ENCODE peak calls at places on chromosome 18, in ten cellular contexts. T is PC-9, X is HCT116, O is K562, N is iPS DF 6.9, Q is GM06990, U is dorsolateral prefrontal cortex, J is foreskin fibroblast, E is right lobe of liver, M is PC-3. G is an unnamed sample.

GRCh38 chr18:75293591-75293990 is 83.0 kb downstream of the TSHZ1 start:
- DNase-seq in T (no peak), X (no peak), M (no peak), U (no peak), E (no peak), N (no peak), J (peak), Q (no peak), O (peak), G (no peak)

GRCh38 chr18:80107396-80107795 is 1.7 kb upstream of the ADNP2 start:
- DNase-seq in E (no peak), N (no peak), U (no peak), O (no peak), M (no peak), X (no peak), Q (no peak), J (no peak), T (no peak), G (no peak)

GRCh38 chr18:35519148-35519899 is 21.6 kb upstream of the INO80C start:
- DNase-seq in X (no peak), O (no peak), U (no peak), Q (no peak), J (no peak), E (no peak), M (no peak), N (no peak), T (no peak), G (no peak)

GRCh38 chr18:45828917-45829811 is 3.7 kb downstream of the SIGLEC15 start:
- DNase-seq in U (no peak), N (no peak), J (no peak), T (peak), E (no peak), X (no peak), M (no peak), O (peak), Q (no peak), G (no peak)

GRCh38 chr18:23386317-23386716 is 66.8 kb upstream of the RIOK3 start:
- DNase-seq in O (no peak), J (no peak), N (no peak), M (peak), U (no peak), T (peak), X (no peak), E (no peak), Q (no peak), G (no peak)

GRCh38 chr18:62721837-62722795 is 6.8 kb downstream of the PHLPP1 start:
- DNase-seq in U (no peak), N (no peak), O (no peak), Q (no peak), E (no peak), J (no peak), T (no peak), M (no peak), X (no peak), G (no peak)

GRCh38 chr18:25109484-25109883 is 242.5 kb downstream of the ZNF521 start:
- DNase-seq in M (no peak), E (no peak), N (no peak), T (no peak), U (no peak), O (no peak), Q (no peak), J (peak), X (no peak), G (no peak)

GRCh38 chr18:36085195-36085594 is 17.8 kb upstream of the RPRD1A start:
- DNase-seq in J (no peak), T (no peak), E (no peak), X (no peak), M (no peak), U (no peak), Q (no peak), O (no peak), N (no peak), G (no peak)

GRCh38 chr18:11998182-11998581 is 16.9 kb downstream of the IMPA2 start:
- DNase-seq in E (no peak), Q (no peak), U (no peak), N (no peak), M (no peak), T (no peak), X (no peak), J (peak), O (no peak), G (no peak)

GRCh38 chr18:58584219-58585127 is 44.4 kb downstream of the ALPK2 start:
- DNase-seq in T (peak), O (no peak), N (peak), E (no peak), M (peak), X (no peak), U (no peak), J (peak), Q (no peak), G (no peak)

GRCh38 chr18:58580623-58581022 is 48.3 kb downstream of the ALPK2 start:
- DNase-seq in E (no peak), O (no peak), U (no peak), T (no peak), M (no peak), N (peak), J (peak), X (no peak), Q (no peak), G (no peak)

GRCh38 chr18:58581265-58581664 is 47.6 kb downstream of the ALPK2 start:
- DNase-seq in U (no peak), N (no peak), X (peak), J (peak), T (peak), Q (no peak), E (no peak), O (no peak), M (peak), G (no peak)

GRCh38 chr18:58586269-58586668 is 42.6 kb downstream of the ALPK2 start:
- DNase-seq in E (no peak), U (no peak), J (no peak), Q (no peak), X (no peak), O (no peak), N (no peak), T (no peak), M (no peak), G (no peak)

GRCh38 chr18:58583569-58583968 is 45.3 kb downstream of the ALPK2 start:
- DNase-seq in T (no peak), N (no peak), X (no peak), Q (no peak), O (no peak), U (no peak), J (no peak), M (no peak), E (no peak), G (no peak)
- H3K4me3 ChIP-seq in T (no peak), N (no peak), X (no peak), Q (no peak), O (no peak), U (no peak), J (no peak), M (no peak), E (no peak), G (no peak)

DNA sequence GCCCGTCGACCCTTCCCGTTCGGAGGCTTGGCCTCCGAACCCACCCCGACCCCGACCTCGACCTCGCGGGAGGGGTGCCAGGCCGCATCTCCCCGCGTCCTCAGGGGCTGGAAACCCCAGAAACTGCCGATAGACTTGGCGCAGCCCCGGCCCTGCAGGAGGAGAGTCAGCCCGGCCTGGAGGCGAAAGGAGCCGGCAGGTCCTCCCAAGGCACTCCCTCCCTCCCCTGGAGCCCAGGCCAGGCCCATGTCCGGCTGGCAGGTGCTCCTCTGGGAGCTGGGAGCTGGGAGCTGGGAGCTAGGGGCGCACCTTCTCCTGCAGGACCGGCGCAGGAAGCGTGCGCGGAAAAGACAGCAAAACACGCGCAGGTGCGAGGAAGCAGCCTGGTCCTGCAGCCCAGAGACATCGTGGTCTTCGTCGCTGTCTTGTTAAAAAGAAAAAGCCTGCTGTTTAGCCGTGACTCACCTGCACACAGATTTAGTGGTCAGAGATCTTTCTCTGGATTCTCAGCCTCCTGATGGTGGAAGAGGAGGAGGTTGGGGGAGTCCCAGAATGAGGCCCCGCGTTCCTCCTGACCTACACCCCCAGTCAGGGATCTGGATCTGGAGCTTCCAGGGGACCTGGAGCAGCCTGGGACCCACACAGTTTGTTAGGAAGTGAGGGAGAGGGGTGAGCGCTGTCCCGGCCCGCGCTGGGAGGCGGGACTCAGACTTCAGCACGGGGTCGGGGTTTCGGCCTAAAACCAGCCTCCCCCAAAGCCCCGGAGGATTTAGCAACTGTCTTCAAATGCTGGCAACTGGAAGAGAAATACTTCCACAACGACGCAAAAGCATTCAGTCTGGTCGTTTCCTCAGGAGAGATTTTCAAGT is 702 bp upstream of the MBP start:
- DNase-seq in U (peak), X (no peak), O (no peak), J (no peak), E (no peak), N (no peak), M (peak), Q (no peak), T (no peak), G (no peak)
- H3K4me3 ChIP-seq in U (peak), X (peak), O (no peak), J (no peak), E (peak), N (peak), M (peak), Q (peak), T (peak), G (peak)

DNA sequence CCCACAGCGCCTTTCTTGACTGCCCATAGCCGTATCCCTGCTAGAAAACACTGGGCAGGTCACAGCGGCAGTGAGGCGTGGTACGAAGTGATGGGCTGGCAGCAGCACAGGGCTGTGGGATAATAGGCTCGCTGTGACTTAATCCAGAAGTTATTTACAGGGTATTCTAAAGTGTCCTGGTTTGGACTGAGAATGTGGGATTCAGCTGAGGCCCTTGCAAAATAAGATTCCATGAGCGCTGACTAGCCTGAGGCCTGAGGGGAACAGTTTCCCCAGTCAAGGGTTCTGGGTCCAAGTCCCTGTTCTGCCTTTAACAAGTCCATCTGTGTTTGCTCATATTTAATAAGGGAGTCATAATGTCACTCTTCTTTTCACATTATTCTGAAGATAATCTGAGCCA is 34.6 kb downstream of the SETBP1 start:
- DNase-seq in E (no peak), U (no peak), N (no peak), O (no peak), Q (no peak), M (peak), T (no peak), X (no peak), J (peak), G (no peak)
- H3K4me3 ChIP-seq in E (no peak), U (no peak), N (no peak), O (no peak), Q (no peak), M (no peak), T (no peak), X (no peak), J (peak), G (no peak)

GRCh38 chr18:9823805-9824473 is 61.8 kb upstream of the TXNDC2 start:
- DNase-seq in U (no peak), Q (no peak), J (peak), M (no peak), T (no peak), O (peak), N (no peak), X (no peak), E (no peak), G (no peak)

GRCh38 chr18:9824862-9825479 is 60.8 kb upstream of the TXNDC2 start:
- DNase-seq in X (no peak), E (no peak), O (no peak), U (no peak), T (no peak), J (no peak), Q (no peak), M (no peak), N (no peak), G (no peak)

GRCh38 chr18:9824474-9824832 is 61.3 kb upstream of the TXNDC2 start:
- DNase-seq in E (no peak), T (no peak), X (no peak), Q (no peak), N (no peak), M (no peak), J (peak), O (no peak), U (no peak), G (no peak)

GRCh38 chr18:9826666-9827065 is 59.1 kb upstream of the TXNDC2 start:
- DNase-seq in E (no peak), N (no peak), T (no peak), J (no peak), O (no peak), X (no peak), M (no peak), U (no peak), Q (no peak), G (no peak)

DNA sequence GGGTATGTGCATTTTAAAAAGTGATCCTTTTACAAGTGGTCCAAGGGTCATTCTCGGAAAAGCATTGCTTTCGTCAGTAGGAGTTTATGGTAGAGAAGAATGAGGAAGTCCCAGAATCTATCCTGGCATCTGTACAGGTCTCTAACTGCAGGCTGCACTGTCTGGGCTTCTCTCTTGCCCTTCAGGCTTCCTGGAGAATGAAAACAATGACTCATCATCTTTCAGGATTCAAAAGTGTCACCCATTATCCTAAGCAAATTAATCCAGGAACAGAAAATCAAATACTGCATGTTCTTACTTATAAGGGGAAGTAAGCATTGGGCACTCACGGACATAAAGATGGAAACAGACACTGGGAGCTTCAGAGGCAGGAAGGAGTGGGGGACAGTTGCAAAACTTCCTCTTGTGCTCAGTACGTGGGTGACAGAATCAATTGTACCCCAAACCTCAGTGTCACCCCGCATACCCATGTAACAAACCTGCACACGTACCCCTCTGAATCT is 60.2 kb upstream of the TXNDC2 start:
- DNase-seq in U (no peak), X (peak), Q (no peak), O (peak), N (no peak), J (peak), E (no peak), T (peak), M (peak), G (peak)
- H3K4me3 ChIP-seq in U (no peak), X (no peak), Q (no peak), O (no peak), N (no peak), J (no peak), E (no peak), T (no peak), M (peak), G (no peak)

GRCh38 chr18:76452357-76452756 is 42.7 kb downstream of the ZNF516 start:
- DNase-seq in T (no peak), J (peak), M (no peak), N (no peak), X (no peak), U (no peak), E (no peak), O (no peak), Q (no peak), G (no peak)
- H3K4me3 ChIP-seq in T (no peak), J (peak), M (no peak), N (no peak), X (no peak), U (peak), E (no peak), O (no peak), Q (no peak), G (no peak)

DNA sequence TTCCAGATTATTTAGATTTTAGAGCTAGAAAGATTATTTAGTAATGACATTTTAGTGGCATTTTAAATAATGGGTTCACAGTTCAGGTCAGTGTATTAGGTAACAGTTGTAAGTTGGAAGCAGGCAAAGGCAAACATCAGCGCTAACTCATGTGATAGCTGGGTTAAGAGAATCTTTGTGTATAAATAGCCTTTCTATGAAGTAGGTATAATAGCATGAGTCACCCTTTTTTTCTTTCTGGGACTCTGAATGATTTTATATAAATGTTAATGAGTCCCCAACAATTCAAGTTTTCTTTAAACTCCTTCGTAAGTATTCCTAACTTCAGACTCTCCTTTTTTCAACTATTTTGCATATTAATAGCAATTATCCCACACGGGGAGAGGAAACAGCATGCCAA is 384.3 kb downstream of the PIK3C3 start:
- DNase-seq in Q (no peak), E (no peak), U (no peak), N (no peak), X (no peak), J (no peak), T (no peak), O (no peak), M (no peak), G (no peak)
- H3K4me3 ChIP-seq in Q (no peak), E (no peak), U (no peak), N (no peak), X (no peak), J (no peak), T (no peak), O (no peak), M (no peak), G (no peak)

GRCh38 chr18:76351961-76352581 is 143.0 kb downstream of the ZNF516 start:
- DNase-seq in X (no peak), J (peak), M (peak), Q (no peak), U (no peak), E (no peak), O (no peak), T (no peak), N (no peak), G (no peak)

GRCh38 chr18:76353046-76353445 is 142.0 kb downstream of the ZNF516 start:
- DNase-seq in N (no peak), X (no peak), E (no peak), J (no peak), U (no peak), Q (no peak), M (no peak), O (no peak), T (no peak), G (no peak)

GRCh38 chr18:76356666-76357065 is 138.4 kb downstream of the ZNF516 start:
- DNase-seq in U (no peak), N (no peak), O (no peak), J (no peak), T (no peak), E (no peak), X (no peak), M (no peak), Q (no peak), G (no peak)

GRCh38 chr18:76353500-76353899 is 141.5 kb downstream of the ZNF516 start:
- DNase-seq in T (no peak), J (no peak), O (no peak), M (no peak), U (no peak), X (no peak), Q (no peak), E (no peak), N (no peak), G (no peak)

DNA sequence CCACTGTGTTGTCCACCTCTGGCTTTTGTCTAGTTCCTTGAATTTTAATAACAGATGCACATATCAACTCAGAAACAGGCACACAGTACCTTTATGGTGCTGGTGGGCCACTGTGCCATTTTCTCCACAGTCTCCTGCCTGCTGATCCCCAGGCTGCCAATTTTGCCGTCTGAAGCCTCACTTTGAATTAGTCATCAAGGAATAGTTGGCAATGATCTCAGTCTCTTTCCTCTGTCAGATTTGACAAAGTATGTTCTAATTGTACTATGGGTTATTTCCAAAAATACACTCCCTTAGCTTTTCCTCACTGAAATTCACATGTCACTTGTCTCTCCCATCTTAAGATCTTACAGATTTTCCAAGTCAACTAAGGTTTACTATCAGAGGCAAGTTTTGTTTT is 140.7 kb downstream of the ZNF516 start:
- DNase-seq in X (no peak), M (peak), U (no peak), Q (no peak), O (no peak), T (no peak), E (no peak), N (no peak), J (peak), G (no peak)
- H3K4me3 ChIP-seq in X (no peak), M (no peak), U (no peak), Q (no peak), O (no peak), T (no peak), E (no peak), N (no peak), J (no peak), G (no peak)

DNA sequence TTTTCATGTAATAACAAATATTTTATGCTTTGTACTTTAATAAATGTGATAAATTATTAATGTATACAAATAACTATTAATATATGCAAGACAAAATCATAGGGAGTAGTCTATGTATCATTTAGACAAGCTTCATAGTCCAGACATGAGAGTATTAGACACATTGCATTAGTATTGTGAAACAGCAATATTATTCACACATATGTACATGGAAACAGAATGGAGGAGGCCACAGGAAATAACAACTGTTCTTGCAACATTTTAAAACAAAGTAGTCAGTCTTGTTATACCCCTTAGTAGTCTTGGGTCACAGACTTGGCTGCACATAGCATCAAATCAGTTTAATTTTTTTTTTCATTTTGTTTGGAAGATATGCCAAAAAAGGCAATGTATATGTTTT is 15.8 kb downstream of the DSC1 start:
- DNase-seq in U (no peak), X (no peak), J (no peak), M (no peak), E (no peak), T (no peak), N (no peak), Q (no peak), O (no peak), G (no peak)
- H3K4me3 ChIP-seq in U (no peak), X (no peak), J (no peak), M (no peak), E (no peak), T (no peak), N (no peak), Q (no peak), O (no peak), G (no peak)